ENCODE peak calls at places on chromosome 9, in five cellular contexts. Q is ascending aorta; D is CD8-positive, alpha-beta memory T cell; Y is fibroblast of lung; E is A549. M is an unnamed sample.

GRCh38 chr9:95719354-95719753 is 156.1 kb upstream of the ERCC6L2 start:
- DNase-seq in Y (no peak), Q (no peak), E (no peak), D (no peak), M (no peak)

GRCh38 chr9:92151691-92152393 is 36.6 kb upstream of the SPTLC1 start:
- DNase-seq in E (no peak), Q (no peak), Y (peak; percentile 86), D (no peak), M (no peak)

GRCh38 chr9:18410983-18411382 is 63.0 kb upstream of the ADAMTSL1 start:
- DNase-seq in E (no peak), Y (no peak), Q (no peak), D (no peak), M (no peak)

GRCh38 chr9:121640076-121640475 is 11.4 kb upstream of the DAB2IP start:
- DNase-seq in D (no peak), Y (no peak), E (peak; percentile 59), Q (no peak), M (no peak)

GRCh38 chr9:137987244-137988030 is 109.9 kb downstream of the CACNA1B start:
- DNase-seq in E (no peak), Y (no peak), Q (no peak), D (no peak), M (no peak)

GRCh38 chr9:71761938-71762353 is 6.4 kb downstream of the CEMIP2 start:
- DNase-seq in D (no peak), Q (no peak), Y (no peak), E (no peak), M (no peak)

GRCh38 chr9:88890546-88890945 is 100.7 kb upstream of the S1PR3 start:
- DNase-seq in Q (no peak), D (no peak), E (no peak), Y (no peak), M (no peak)

GRCh38 chr9:71609453-71609840 is 158.9 kb downstream of the CEMIP2 start:
- DNase-seq in Q (no peak), E (no peak), Y (no peak), D (no peak), M (no peak)

GRCh38 chr9:18706648-18707047 is 232.7 kb downstream of the ADAMTSL1 start:
- DNase-seq in D (no peak), E (no peak), Y (no peak), Q (no peak), M (no peak)

GRCh38 chr9:68740561-68740960 is 35.5 kb downstream of the PIP5K1B start:
- DNase-seq in Y (no peak), Q (no peak), E (no peak), D (no peak), M (no peak)

GRCh38 chr9:76414656-76415055 is 20.4 kb upstream of the RFK start:
- DNase-seq in Y (peak; percentile 70), Q (no peak), D (peak; percentile 5), E (no peak), M (no peak)

GRCh38 chr9:108205276-108205675 is 650.5 kb downstream of the ACTL7B start:
- DNase-seq in Y (no peak), E (no peak), D (no peak), Q (no peak), M (no peak)

GRCh38 chr9:76227165-76227564 is 167.1 kb downstream of the RFK start:
- DNase-seq in Q (no peak), E (no peak), Y (no peak), D (no peak), M (no peak)

GRCh38 chr9:20783057-20784038 is 99.3 kb downstream of the FOCAD start:
- DNase-seq in Y (no peak), Q (no peak), E (no peak), D (no peak), M (no peak)

GRCh38 chr9:90365646-90366045 is 277.0 kb downstream of the DIRAS2 start:
- DNase-seq in Q (no peak), D (no peak), Y (peak; percentile 43), E (no peak), M (no peak)

GRCh38 chr9:117768740-117769400 is 64.7 kb downstream of the TLR4 start:
- DNase-seq in Q (no peak), Y (peak; percentile 0), D (no peak), E (no peak), M (no peak)

GRCh38 chr9:7209051-7209450 is 451.3 kb downstream of the KDM4C start:
- DNase-seq in Y (no peak), E (no peak), Q (no peak), D (no peak), M (no peak)

GRCh38 chr9:24297931-24298330 is 247.8 kb downstream of the IZUMO3 start:
- DNase-seq in D (no peak), E (no peak), Q (no peak), Y (no peak), M (no peak)

GRCh38 chr9:101514056-101514455 is 19.6 kb upstream of the RNF20 start:
- DNase-seq in E (no peak), Q (no peak), Y (no peak), D (no peak), M (no peak)

GRCh38 chr9:4590430-4591122 is 71.5 kb upstream of the PLPP6 start:
- DNase-seq in E (no peak), Y (peak; percentile 6), D (no peak), Q (no peak), M (no peak)

GRCh38 chr9:27053369-27054057 is 48.0 kb upstream of the LRRC19 start:
- DNase-seq in Q (no peak), E (no peak), Y (peak; percentile 26), D (no peak), M (no peak)

GRCh38 chr9:4514252-4515128 is 24.2 kb downstream of the SLC1A1 start:
- DNase-seq in D (no peak), Q (no peak), Y (no peak), E (no peak), M (no peak)

GRCh38 chr9:135494791-135495559 is 5.5 kb upstream of the MRPS2 start:
- DNase-seq in Y (no peak), Q (no peak), E (no peak), D (no peak), M (no peak)

GRCh38 chr9:119159386-119159785 is 209.8 kb downstream of the BRINP1 start:
- DNase-seq in Y (no peak), Q (no peak), D (no peak), E (no peak), M (no peak)

GRCh38 chr9:3398232-3398648 is 127.6 kb downstream of the RFX3 start:
- DNase-seq in E (no peak), Y (no peak), Q (no peak), D (peak; percentile 4), M (peak; percentile 36)

GRCh38 chr9:86340356-86341006 is 13.7 kb downstream of the TUT7 start:
- DNase-seq in Q (no peak), D (no peak), E (no peak), Y (no peak), M (no peak)

GRCh38 chr9:34373749-34374148 is 2.9 kb downstream of the MYORG start:
- DNase-seq in Y (no peak), Q (no peak), D (no peak), E (no peak), M (no peak)

GRCh38 chr9:75990181-75990580 is 99.7 kb downstream of the PCSK5 start:
- DNase-seq in Y (no peak), D (no peak), E (no peak), Q (no peak), M (no peak)

GRCh38 chr9:112174223-112174964 is 703 bp downstream of the SUSD1 start:
- DNase-seq in Q (no peak), Y (peak; percentile 35), D (peak; percentile 80), E (peak; percentile 68), M (peak; percentile 59)

GRCh38 chr9:108543251-108543768 is 312.5 kb downstream of the ACTL7B start:
- DNase-seq in D (no peak), Y (peak; percentile 44), Q (no peak), E (peak; percentile 68), M (no peak)

GRCh38 chr9:91040371-91041215 is 239.0 kb downstream of the SYK start:
- DNase-seq in E (no peak), Q (no peak), Y (no peak), D (no peak), M (no peak)

GRCh38 chr9:76528642-76529190 is 69.7 kb downstream of the GCNT1 start:
- DNase-seq in Q (no peak), Y (no peak), E (no peak), D (no peak), M (no peak)

GRCh38 chr9:88614359-88614758 is 79.4 kb downstream of the NXNL2 start:
- DNase-seq in D (no peak), Q (no peak), E (no peak), Y (no peak), M (no peak)

DNA sequence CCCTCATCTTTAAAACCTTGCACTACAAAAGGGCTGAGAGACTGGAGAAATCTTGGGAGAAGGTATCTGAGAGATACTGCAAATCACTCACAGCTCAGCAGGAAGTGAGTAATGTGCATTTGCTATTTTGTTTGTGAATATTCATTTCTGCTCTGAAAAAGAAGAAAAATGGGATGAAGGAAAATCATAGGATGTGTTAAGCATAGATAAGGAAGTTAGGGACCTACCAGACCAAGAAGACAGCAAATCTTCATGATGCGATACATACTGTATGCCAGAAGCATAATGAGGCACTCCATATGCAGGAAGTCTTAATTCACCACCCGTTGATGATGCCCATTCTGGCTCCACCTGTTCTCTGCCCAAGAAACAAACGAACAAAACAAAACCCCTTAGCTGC is 6.2 kb upstream of the DAPK1 start:
- DNase-seq in E (no peak), D (no peak), Q (no peak), Y (no peak), M (no peak)
- H3K27ac ChIP-seq in E (no peak overlapping the region), D (no peak overlapping the region), Q (no peak overlapping the region), Y (no peak overlapping the region), M (no peak overlapping the region)

GRCh38 chr9:131702911-131703310 is 37.0 kb downstream of the RAPGEF1 start:
- DNase-seq in Q (no peak), D (no peak), Y (no peak), E (no peak), M (no peak)
- H3K4me1 ChIP-seq in Q (peaks cover 17% of the 10 kb centered on the region), D (peaks cover 53% of the 10 kb centered on the region), Y (peaks cover 13% of the 10 kb centered on the region), E (peaks cover 65% of the 10 kb centered on the region), M (peaks cover 4% of the 10 kb centered on the region)

GRCh38 chr9:98217255-98217654 is 24.8 kb upstream of the CORO2A start:
- DNase-seq in D (no peak), Q (no peak), Y (no peak), E (no peak), M (no peak)
- H3K27ac ChIP-seq in D (no peak overlapping the region), Q (no peak overlapping the region), Y (no peak overlapping the region), E (no peak overlapping the region), M (no peak overlapping the region)

GRCh38 chr9:114745879-114746550 is 59.8 kb downstream of the TNFSF15 start:
- DNase-seq in E (no peak), Y (no peak), D (no peak), Q (no peak), M (no peak)
- H3K4me1 ChIP-seq in E (peaks cover 15% of the 10 kb centered on the region), Y (peaks cover 3% of the 10 kb centered on the region), D (no peaks in the 10 kb centered on the region), Q (peaks cover 14% of the 10 kb centered on the region), M (no peaks in the 10 kb centered on the region)

GRCh38 chr9:103537426-103537825 is 542.3 kb downstream of the CYLC2 start:
- DNase-seq in Q (no peak), E (no peak), D (no peak), Y (no peak), M (no peak)
- H3K27ac ChIP-seq in Q (no peak overlapping the region), E (no peak overlapping the region), D (no peak overlapping the region), Y (no peak overlapping the region), M (no peak overlapping the region)

GRCh38 chr9:124762633-124763032 is 8.5 kb downstream of the NR6A1 start:
- DNase-seq in E (no peak), Q (no peak), D (no peak), Y (no peak), M (no peak)
- H3K4me1 ChIP-seq in E (peaks cover 29% of the 10 kb centered on the region), Q (no peaks in the 10 kb centered on the region), D (no peaks in the 10 kb centered on the region), Y (no peaks in the 10 kb centered on the region), M (no peaks in the 10 kb centered on the region)

M was measured in naive thymus-derived CD4-positive, alpha-beta T cell.